ENCODE peak calls at places on chromosome 5, in four cellular contexts. One of them, this sample, is unnamed.

GRCh38 chr5:5584751-5585150 is 162.3 kb downstream of the ICE1 start:
- DNase-seq in aorta: no peak
- DNase-seq in uterus: no peak
- DNase-seq in CD8-positive, alpha-beta memory T cell: no peak
- DNase-seq in this sample: no peak

GRCh38 chr5:177447066-177447610 is 524 bp downstream of the PRR7 start:
- DNase-seq in aorta: peak; percentile 73
- DNase-seq in uterus: peak; percentile 46
- DNase-seq in CD8-positive, alpha-beta memory T cell: peak; percentile 67
- DNase-seq in this sample: no peak

GRCh38 chr5:54959673-54960418 is 25.5 kb downstream of the ESM1 start:
- DNase-seq in aorta: no peak
- DNase-seq in uterus: no peak
- DNase-seq in CD8-positive, alpha-beta memory T cell: no peak
- DNase-seq in this sample: no peak

GRCh38 chr5:8993031-8993430 is 552.8 kb downstream of the SEMA5A start:
- DNase-seq in aorta: no peak
- DNase-seq in uterus: no peak
- DNase-seq in CD8-positive, alpha-beta memory T cell: no peak
- DNase-seq in this sample: no peak

GRCh38 chr5:52657231-52657645 is 130.5 kb upstream of the ITGA1 start:
- DNase-seq in aorta: no peak
- DNase-seq in uterus: no peak
- DNase-seq in CD8-positive, alpha-beta memory T cell: no peak
- DNase-seq in this sample: no peak

GRCh38 chr5:172395483-172395882 is 58.8 kb downstream of the SH3PXD2B start:
- DNase-seq in aorta: no peak
- DNase-seq in uterus: no peak
- DNase-seq in CD8-positive, alpha-beta memory T cell: no peak
- DNase-seq in this sample: no peak

GRCh38 chr5:168885324-168886120 is 306.4 kb upstream of the PANK3 start:
- DNase-seq in aorta: no peak
- DNase-seq in uterus: no peak
- DNase-seq in CD8-positive, alpha-beta memory T cell: no peak
- DNase-seq in this sample: no peak

GRCh38 chr5:130109152-130109551 is 204.9 kb downstream of the CHSY3 start:
- DNase-seq in aorta: no peak
- DNase-seq in uterus: no peak
- DNase-seq in CD8-positive, alpha-beta memory T cell: no peak
- DNase-seq in this sample: no peak

GRCh38 chr5:2999926-3000325 is 248.4 kb upstream of the IRX2 start:
- DNase-seq in aorta: no peak
- DNase-seq in uterus: no peak
- DNase-seq in CD8-positive, alpha-beta memory T cell: no peak
- DNase-seq in this sample: no peak

GRCh38 chr5:173454764-173455598 is 126.8 kb upstream of the STC2 start:
- DNase-seq in aorta: peak; percentile 54
- DNase-seq in uterus: peak; percentile 26
- DNase-seq in CD8-positive, alpha-beta memory T cell: no peak
- DNase-seq in this sample: no peak

GRCh38 chr5:671459-672328 is 21.5 kb downstream of the TPPP start:
- DNase-seq in aorta: peak; percentile 75
- DNase-seq in uterus: peak; percentile 65
- DNase-seq in CD8-positive, alpha-beta memory T cell: peak; percentile 54
- DNase-seq in this sample: peak; percentile 73

GRCh38 chr5:45372629-45373028 is 323.6 kb downstream of the HCN1 start:
- DNase-seq in aorta: no peak
- DNase-seq in uterus: no peak
- DNase-seq in CD8-positive, alpha-beta memory T cell: no peak
- DNase-seq in this sample: no peak

GRCh38 chr5:136907371-136907770 is 542.0 kb upstream of the TRPC7 start:
- DNase-seq in aorta: no peak
- DNase-seq in uterus: no peak
- DNase-seq in CD8-positive, alpha-beta memory T cell: no peak
- DNase-seq in this sample: no peak
- H3K4me1 ChIP-seq in aorta: no peaks in the 10 kb centered on the region
- H3K4me1 ChIP-seq in uterus: no peaks in the 10 kb centered on the region
- H3K4me1 ChIP-seq in CD8-positive, alpha-beta memory T cell: no peaks in the 10 kb centered on the region
- H3K4me1 ChIP-seq in this sample: no peaks in the 10 kb centered on the region

GRCh38 chr5:150637245-150638052 is 3.0 kb upstream of the SYNPO start:
- DNase-seq in aorta: no peak
- DNase-seq in uterus: no peak
- DNase-seq in CD8-positive, alpha-beta memory T cell: no peak
- DNase-seq in this sample: no peak
- H3K4me1 ChIP-seq in aorta: peaks cover 6% of the 10 kb centered on the region
- H3K4me1 ChIP-seq in uterus: peaks cover 26% of the 10 kb centered on the region
- H3K4me1 ChIP-seq in CD8-positive, alpha-beta memory T cell: no peaks in the 10 kb centered on the region
- H3K4me1 ChIP-seq in this sample: peaks cover 18% of the 10 kb centered on the region

DNA sequence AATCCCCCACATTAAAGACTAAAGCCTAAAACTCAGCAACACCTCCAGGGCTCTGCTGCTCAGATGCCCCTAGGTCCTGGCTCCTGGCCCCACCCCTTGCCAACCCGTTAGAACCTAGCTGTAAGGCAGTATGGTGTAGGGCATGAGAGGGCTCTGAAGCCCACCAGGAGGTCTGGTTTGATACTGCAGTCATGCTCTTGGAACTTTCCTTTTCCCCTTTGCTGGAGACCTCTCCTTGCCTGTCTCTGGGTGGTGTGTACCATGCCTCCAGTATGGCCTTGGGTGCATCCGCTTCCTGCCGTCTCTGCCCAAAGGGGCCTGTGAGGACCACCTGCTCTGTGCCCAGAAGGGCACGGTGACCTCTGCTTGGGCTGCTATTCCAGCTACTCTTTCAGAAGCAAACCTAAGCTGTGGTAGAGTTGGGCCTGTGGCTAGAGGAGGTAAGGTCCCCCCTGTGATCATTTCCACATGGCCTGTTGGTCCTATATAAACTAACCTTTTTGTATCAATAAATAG is 3.5 kb downstream of the TENT4A start:
- DNase-seq in aorta: no peak
- DNase-seq in uterus: no peak
- DNase-seq in CD8-positive, alpha-beta memory T cell: no peak
- DNase-seq in this sample: peak; percentile 27
- H3K4me1 ChIP-seq in aorta: peaks cover 7% of the 10 kb centered on the region
- H3K4me1 ChIP-seq in uterus: peaks cover 10% of the 10 kb centered on the region
- H3K4me1 ChIP-seq in CD8-positive, alpha-beta memory T cell: peaks cover 64% of the 10 kb centered on the region
- H3K4me1 ChIP-seq in this sample: peaks cover 32% of the 10 kb centered on the region

GRCh38 chr5:128469924-128470323 is 68.1 kb downstream of the FBN2 start:
- DNase-seq in aorta: no peak
- DNase-seq in uterus: no peak
- DNase-seq in CD8-positive, alpha-beta memory T cell: no peak
- DNase-seq in this sample: no peak
- H3K4me1 ChIP-seq in aorta: no peaks in the 10 kb centered on the region
- H3K4me1 ChIP-seq in uterus: no peaks in the 10 kb centered on the region
- H3K4me1 ChIP-seq in CD8-positive, alpha-beta memory T cell: no peaks in the 10 kb centered on the region
- H3K4me1 ChIP-seq in this sample: no peaks in the 10 kb centered on the region

GRCh38 chr5:148125641-148126040 is 42.7 kb upstream of the SPINK14 start:
- DNase-seq in aorta: no peak
- DNase-seq in uterus: no peak
- DNase-seq in CD8-positive, alpha-beta memory T cell: no peak
- DNase-seq in this sample: no peak
- H3K4me1 ChIP-seq in aorta: no peaks in the 10 kb centered on the region
- H3K4me1 ChIP-seq in uterus: no peaks in the 10 kb centered on the region
- H3K4me1 ChIP-seq in CD8-positive, alpha-beta memory T cell: no peaks in the 10 kb centered on the region
- H3K4me1 ChIP-seq in this sample: no peaks in the 10 kb centered on the region

This sample was measured in lung.